ENCODE peak calls at places on chromosomes 5 and 9, in six cellular contexts. M is heart right ventricle, B is transverse colon, Y is fibroblast of lung, F is stomach, W is body of pancreas. G is an unnamed sample.

GRCh38 chr9:134326754-134327526 is 685 bp downstream of the RXRA start:
- DNase-seq in W (no peak), F (no peak), B (no peak), Y (peak), M (no peak), G (peak)

GRCh38 chr5:94407023-94407422 is 211.4 kb downstream of the KIAA0825 start:
- DNase-seq in B (no peak), F (no peak), W (no peak), M (no peak), Y (peak), G (no peak)

GRCh38 chr5:147576646-147577535 is 67.0 kb upstream of the DPYSL3 start:
- DNase-seq in F (peak), W (peak), Y (peak), M (peak), B (peak), G (peak)

GRCh38 chr5:138597660-138598400 is 22.6 kb upstream of the HSPA9 start:
- DNase-seq in B (no peak), W (no peak), M (no peak), Y (no peak), F (no peak), G (no peak)

GRCh38 chr9:114688892-114689291 is 6.9 kb upstream of the TEX48 start:
- DNase-seq in B (no peak), F (no peak), W (no peak), Y (no peak), M (no peak), G (no peak)

GRCh38 chr5:67543704-67544103 is 347.1 kb upstream of the CD180 start:
- DNase-seq in M (peak), F (no peak), B (no peak), Y (no peak), W (no peak), G (no peak)

GRCh38 chr5:139671096-139671841 is 23.1 kb downstream of the CXXC5 start:
- DNase-seq in M (no peak), Y (peak), W (no peak), B (no peak), F (no peak), G (no peak)

GRCh38 chr9:27303219-27303618 is 6.3 kb upstream of the EQTN start:
- DNase-seq in Y (no peak), B (no peak), W (no peak), F (no peak), M (no peak), G (no peak)

GRCh38 chr5:39452846-39453245 is 28.1 kb upstream of the DAB2 start:
- DNase-seq in Y (peak), B (no peak), F (no peak), W (no peak), M (no peak), G (peak)

GRCh38 chr9:100589582-100589981 is 11.7 kb downstream of the CAVIN4 start:
- DNase-seq in F (no peak), M (no peak), B (no peak), W (no peak), Y (peak), G (peak)

GRCh38 chr9:71929223-71929622 is 17.8 kb downstream of the C9orf85 start:
- DNase-seq in W (no peak), F (no peak), B (no peak), Y (peak), M (no peak), G (no peak)

GRCh38 chr9:27227192-27227591 is 69.8 kb downstream of the EQTN start:
- DNase-seq in B (no peak), W (no peak), F (no peak), Y (no peak), M (no peak), G (no peak)

DNA sequence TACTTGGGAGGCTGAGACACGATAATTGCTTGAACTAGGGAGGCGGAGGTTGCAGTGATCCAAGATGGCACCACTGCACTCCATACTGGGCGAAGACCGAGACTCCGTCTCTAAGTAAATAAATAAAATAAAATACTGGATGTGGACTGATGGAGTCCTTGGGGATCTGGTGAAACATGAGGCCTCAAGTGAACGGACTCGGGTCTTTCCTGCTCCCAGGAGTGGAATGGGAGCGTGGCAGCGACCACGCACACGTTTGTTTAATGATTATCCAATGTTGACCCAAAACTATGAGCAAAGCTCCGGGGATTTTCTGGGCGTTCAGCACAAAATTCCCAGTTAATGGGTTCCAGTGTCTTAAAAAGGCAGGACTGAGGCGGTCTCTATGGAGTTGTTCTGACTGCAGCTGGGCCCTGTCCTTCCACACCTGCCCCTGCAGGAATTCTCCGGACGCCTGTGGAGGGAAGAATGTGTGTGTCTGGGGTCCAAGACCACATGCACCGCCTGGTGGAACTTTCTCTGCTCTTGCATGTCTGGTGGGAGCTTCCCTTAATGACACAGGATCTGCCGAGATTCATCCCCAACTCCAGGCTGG is 26.6 kb downstream of the NEK6 start:
- DNase-seq in B (no peak), Y (peak), F (no peak), M (peak), W (no peak), G (peak)
- TF ChIP-seq CTCF in B (no peak), Y (no peak), F (no peak), M (no peak), W (no peak), G (no peak)

GRCh38 chr9:13295556-13295955 is 16.1 kb upstream of the MPDZ start:
- DNase-seq in B (no peak), M (no peak), W (no peak), F (no peak), Y (peak), G (no peak)
- H3K4me3 ChIP-seq in B (no peak), M (no peak), W (no peak), F (no peak), Y (no peak), G (no peak)

GRCh38 chr9:18294229-18294628 is 179.7 kb upstream of the ADAMTSL1 start:
- DNase-seq in B (no peak), W (no peak), Y (no peak), M (no peak), F (no peak), G (no peak)

GRCh38 chr9:18296702-18297531 is 177.0 kb upstream of the ADAMTSL1 start:
- DNase-seq in F (no peak), W (no peak), Y (peak), M (no peak), B (no peak), G (peak)

GRCh38 chr9:18299449-18299848 is 174.5 kb upstream of the ADAMTSL1 start:
- DNase-seq in F (no peak), W (no peak), M (no peak), B (no peak), Y (no peak), G (no peak)

DNA sequence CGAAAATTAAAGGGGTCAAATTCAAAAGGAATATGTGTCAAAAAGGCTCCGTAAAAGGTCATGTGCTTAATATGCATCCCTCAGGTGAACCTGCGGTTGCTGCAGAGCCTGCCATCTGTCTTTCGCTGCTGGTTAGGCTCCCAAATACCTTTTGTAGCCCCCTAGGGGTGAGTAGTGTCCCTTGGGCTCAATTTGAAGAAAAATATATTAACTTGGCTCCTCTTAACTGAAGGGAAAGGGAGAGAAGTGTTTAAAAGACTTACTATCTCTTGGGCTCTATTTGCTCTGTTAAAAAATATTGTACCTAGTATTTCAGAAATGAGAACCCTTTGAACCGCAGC is 176.5 kb upstream of the ADAMTSL1 start:
- DNase-seq in W (no peak), Y (no peak), M (no peak), F (no peak), B (no peak), G (no peak)
- TF ChIP-seq CTCF in W (no peak), Y (peak), M (no peak), F (no peak), B (no peak), G (peak)

GRCh38 chr9:969693-970309 is 6.7 kb upstream of the DMRT3 start:
- DNase-seq in W (no peak), B (no peak), Y (no peak), F (no peak), M (no peak), G (no peak)
- H3K4me3 ChIP-seq in W (no peak), B (no peak), Y (no peak), F (no peak), M (no peak), G (no peak)

DNA sequence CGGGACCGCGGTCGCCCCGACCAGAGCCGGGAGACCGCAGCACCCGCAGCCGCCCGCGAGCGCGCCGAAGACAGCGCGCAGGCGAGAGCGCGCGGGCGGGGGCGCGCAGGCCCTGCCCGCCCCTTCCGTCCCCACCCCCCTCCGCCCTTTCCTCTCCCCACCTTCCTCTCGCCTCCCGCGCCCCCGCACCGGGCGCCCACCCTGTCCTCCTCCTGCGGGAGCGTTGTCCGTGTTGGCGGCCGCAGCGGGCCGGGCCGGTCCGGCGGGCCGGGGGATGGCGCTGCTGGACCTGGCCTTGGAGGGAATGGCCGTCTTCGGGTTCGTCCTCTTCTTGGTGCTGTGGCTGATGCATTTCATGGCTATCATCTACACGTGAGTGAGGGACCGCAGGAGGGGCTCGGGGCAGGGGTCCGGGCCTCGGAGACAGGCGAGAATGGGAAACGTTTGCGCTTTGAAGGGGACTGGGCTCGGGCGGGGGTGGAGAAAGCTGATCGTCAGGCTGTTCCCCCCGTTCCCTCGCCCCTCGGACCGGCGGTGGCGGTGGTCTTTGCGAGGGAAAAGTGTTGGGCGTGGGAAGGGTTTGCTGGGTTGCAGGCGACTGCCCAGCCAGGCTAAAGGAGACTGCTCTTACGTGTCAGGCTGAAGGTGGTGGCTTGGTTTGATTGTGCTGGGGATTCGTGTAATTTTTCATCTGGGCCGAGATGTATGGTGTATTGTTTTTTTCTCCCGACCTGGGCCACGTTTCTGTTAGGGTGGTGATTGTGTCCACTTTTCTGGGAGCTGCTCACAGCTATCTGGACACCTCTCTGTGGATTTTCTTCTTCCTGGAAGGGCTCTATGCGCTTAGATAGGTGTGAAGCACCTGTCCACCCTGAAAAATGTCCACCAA is 572 bp downstream of the UGCG start:
- DNase-seq in F (no peak), M (peak), B (peak), Y (peak), W (no peak), G (peak)
- TF ChIP-seq CTCF in F (no peak), M (no peak), B (no peak), Y (no peak), W (peak), G (peak)

DNA sequence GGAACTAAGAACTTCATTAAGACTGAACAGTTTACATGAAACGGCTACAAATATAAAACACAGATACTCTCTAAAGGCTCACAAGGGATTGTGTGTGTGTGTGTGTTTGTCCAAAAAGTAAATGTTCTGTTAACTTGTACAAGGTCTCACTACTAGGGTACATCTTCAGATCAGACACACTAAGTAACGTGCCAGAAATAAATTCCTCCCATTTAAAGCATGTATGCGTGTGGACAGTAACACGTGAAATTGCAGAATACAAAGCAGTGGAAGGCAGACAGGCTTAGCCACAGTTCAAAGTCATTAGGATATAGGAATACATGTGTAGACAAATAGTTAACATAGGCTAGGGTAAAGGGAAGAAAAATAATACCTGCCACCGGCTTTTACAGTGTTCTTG is 1.8 kb downstream of the BNC2 start:
- DNase-seq in F (no peak), W (no peak), B (no peak), Y (peak), M (no peak), G (peak)
- H3K4me3 ChIP-seq in F (no peak), W (no peak), B (peak), Y (peak), M (peak), G (peak)

GRCh38 chr9:93520523-93520922 is 55.9 kb upstream of the PHF2 start:
- DNase-seq in F (no peak), W (no peak), B (no peak), Y (no peak), M (no peak), G (no peak)
- TF ChIP-seq CTCF in F (no peak), W (no peak), B (no peak), Y (no peak), M (no peak), G (no peak)

GRCh38 chr9:136587145-136587943 is 41.5 kb upstream of the NOTCH1 start:
- DNase-seq in W (no peak), B (peak), Y (peak), F (peak), M (peak), G (peak)
- H3K4me3 ChIP-seq in W (no peak), B (no peak), Y (no peak), F (no peak), M (peak), G (no peak)